ENCODE peak calls at places on chromosomes 2 and 18, in six cellular contexts. A is Caco-2, S is tibial artery, E is Panc1, B is lung, Q is BJ. I is an unnamed sample. For H3K27me3 and H3K36me3, the result is how much of the 10 kb centered on the place peaks cover.

GRCh38 chr2:54898451-54899226 is 151.6 kb downstream of the RTN4 start:
- DNase-seq in A (no peak), S (no peak), E (no peak), B (no peak), Q (no peak), I (no peak)

GRCh38 chr2:240520974-240521350 is 36.8 kb downstream of the ANKMY1 start:
- DNase-seq in A (no peak), S (no peak), E (no peak), B (no peak), Q (no peak), I (no peak)

GRCh38 chr2:131105950-131106801 is 1.0 kb downstream of the PLEKHB2 start:
- DNase-seq in A (peak), S (peak), E (no peak), B (peak), Q (no peak), I (peak)

GRCh38 chr2:112021781-112022231 is 33.3 kb upstream of the TMEM87B start:
- DNase-seq in A (no peak), S (no peak), E (no peak), B (no peak), Q (no peak), I (no peak)

GRCh38 chr2:39156107-39156506 is 35.3 kb upstream of the SOS1 start:
- DNase-seq in A (no peak), S (no peak), E (no peak), B (no peak), Q (peak), I (no peak)

GRCh38 chr2:32882911-32883810 is 63.6 kb upstream of the LTBP1 start:
- DNase-seq in A (no peak), S (no peak), E (no peak), B (no peak), Q (peak), I (no peak)

GRCh38 chr2:599601-600000 is 77.6 kb downstream of the TMEM18 start:
- DNase-seq in A (no peak), S (no peak), E (no peak), B (no peak), Q (no peak), I (no peak)

GRCh38 chr2:50143822-50144575 is 887.9 kb downstream of the NRXN1 start:
- DNase-seq in A (peak), S (no peak), E (peak), B (no peak), Q (peak), I (peak)

GRCh38 chr2:237444026-237444425 is 30.1 kb upstream of the COL6A3 start:
- DNase-seq in A (no peak), S (no peak), E (no peak), B (no peak), Q (no peak), I (no peak)

GRCh38 chr2:30374380-30374779 is 72.7 kb upstream of the LCLAT1 start:
- DNase-seq in A (no peak), S (no peak), E (no peak), B (no peak), Q (no peak), I (no peak)

GRCh38 chr2:80122675-80123074 is 181.9 kb downstream of the LRRTM1 start:
- DNase-seq in A (no peak), S (no peak), E (no peak), B (no peak), Q (no peak), I (no peak)

GRCh38 chr18:49768051-49768391 is 45.3 kb downstream of the ACAA2 start:
- DNase-seq in A (peak), S (no peak), E (peak), B (peak), Q (no peak), I (no peak)

GRCh38 chr2:40292291-40292690 is 159.6 kb downstream of the SLC8A1 start:
- DNase-seq in A (no peak), S (no peak), E (no peak), B (no peak), Q (no peak), I (no peak)

GRCh38 chr2:80304522-80304878 is at the start of gene LRRTM1:
- DNase-seq in A (peak), S (no peak), E (no peak), B (no peak), Q (no peak), I (no peak)

GRCh38 chr2:234422895-234423505 is 73.9 kb downstream of the ARL4C start:
- DNase-seq in A (no peak), S (no peak), E (no peak), B (no peak), Q (no peak), I (no peak)

GRCh38 chr2:191857406-191857805 is 10.5 kb upstream of the CAVIN2 start:
- DNase-seq in A (no peak), S (no peak), E (no peak), B (no peak), Q (no peak), I (no peak)

GRCh38 chr2:33810046-33810835 is 211.1 kb upstream of the FAM98A start:
- DNase-seq in A (no peak), S (no peak), E (no peak), B (no peak), Q (peak), I (no peak)

GRCh38 chr2:205996156-205996555 is 89.8 kb downstream of the INO80D start:
- DNase-seq in A (no peak), S (no peak), E (no peak), B (no peak), Q (no peak), I (no peak)

GRCh38 chr2:215903208-215903607 is 110.1 kb downstream of the MREG start:
- DNase-seq in A (no peak), S (no peak), E (no peak), B (no peak), Q (no peak), I (no peak)

GRCh38 chr2:147017976-147018645 is 826.7 kb upstream of the ACVR2A start:
- DNase-seq in A (no peak), S (no peak), E (no peak), B (no peak), Q (no peak), I (no peak)

GRCh38 chr2:205692095-205692494 is 9.8 kb downstream of the NRP2 start:
- DNase-seq in A (no peak), S (no peak), E (no peak), B (no peak), Q (no peak), I (no peak)

GRCh38 chr2:161766334-161766733 is 142.1 kb downstream of the SLC4A10 start:
- DNase-seq in A (no peak), S (no peak), E (no peak), B (no peak), Q (no peak), I (no peak)

GRCh38 chr2:83229443-83229842 is 1229.6 kb downstream of the SUCLG1 start:
- DNase-seq in A (no peak), S (no peak), E (no peak), B (no peak), Q (no peak), I (no peak)

GRCh38 chr18:56173542-56174220 is 464.7 kb downstream of the TXNL1 start:
- DNase-seq in A (no peak), S (no peak), E (no peak), B (no peak), Q (peak), I (no peak)

GRCh38 chr2:73111300-73112025 is 1.3 kb downstream of the RAB11FIP5 start:
- DNase-seq in A (peak), S (peak), E (no peak), B (no peak), Q (no peak), I (no peak)

GRCh38 chr18:75865639-75866038 is 438.1 kb upstream of the SMIM21 start:
- DNase-seq in A (no peak), S (no peak), E (no peak), B (no peak), Q (no peak), I (no peak)
- H3K27me3 ChIP-seq in A (under half), S (under half), E (under half), B (under half), Q (under half), I (under half)

DNA sequence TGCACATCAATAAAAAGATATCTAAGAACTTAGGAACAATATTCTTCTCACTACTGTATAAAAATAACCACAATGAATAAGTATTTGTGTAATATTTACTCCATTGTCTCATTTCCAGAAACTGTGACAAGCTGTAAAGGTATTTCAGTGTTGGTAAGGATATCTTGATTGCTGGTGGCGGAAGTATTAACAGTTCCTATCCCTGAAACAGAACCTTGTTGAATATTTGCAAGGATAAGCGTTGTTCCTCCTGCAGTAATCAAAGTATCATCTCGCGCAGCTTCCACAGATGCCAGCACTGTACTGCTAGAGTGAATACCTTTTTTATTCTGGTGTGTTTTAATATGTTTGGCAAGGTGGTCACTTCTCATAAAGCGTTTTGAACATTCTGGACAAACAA is 55.3 kb downstream of the SP3 start:
- DNase-seq in A (no peak), S (no peak), E (no peak), B (no peak), Q (no peak), I (no peak)
- H3K36me3 ChIP-seq in A (under half), S (under half), E (half or more), B (under half), Q (under half), I (under half)

GRCh38 chr18:48622911-48623431 is 84.1 kb downstream of the CTIF start:
- DNase-seq in A (no peak), S (no peak), E (no peak), B (no peak), Q (no peak), I (peak)

GRCh38 chr18:48631851-48632250 is 93.0 kb downstream of the CTIF start:
- DNase-seq in A (no peak), S (no peak), E (no peak), B (no peak), Q (no peak), I (no peak)

GRCh38 chr18:48629730-48630324 is 91.0 kb downstream of the CTIF start:
- DNase-seq in A (no peak), S (no peak), E (peak), B (no peak), Q (peak), I (no peak)

GRCh38 chr18:48623468-48624220 is 84.8 kb downstream of the CTIF start:
- DNase-seq in A (peak), S (no peak), E (no peak), B (no peak), Q (peak), I (no peak)

GRCh38 chr18:48627216-48627615 is 88.4 kb downstream of the CTIF start:
- DNase-seq in A (no peak), S (no peak), E (no peak), B (no peak), Q (no peak), I (no peak)
- TF ChIP-seq CTCF in A (no peak), S (no peak), E (no peak), B (no peak), Q (no peak), I (no peak)

DNA sequence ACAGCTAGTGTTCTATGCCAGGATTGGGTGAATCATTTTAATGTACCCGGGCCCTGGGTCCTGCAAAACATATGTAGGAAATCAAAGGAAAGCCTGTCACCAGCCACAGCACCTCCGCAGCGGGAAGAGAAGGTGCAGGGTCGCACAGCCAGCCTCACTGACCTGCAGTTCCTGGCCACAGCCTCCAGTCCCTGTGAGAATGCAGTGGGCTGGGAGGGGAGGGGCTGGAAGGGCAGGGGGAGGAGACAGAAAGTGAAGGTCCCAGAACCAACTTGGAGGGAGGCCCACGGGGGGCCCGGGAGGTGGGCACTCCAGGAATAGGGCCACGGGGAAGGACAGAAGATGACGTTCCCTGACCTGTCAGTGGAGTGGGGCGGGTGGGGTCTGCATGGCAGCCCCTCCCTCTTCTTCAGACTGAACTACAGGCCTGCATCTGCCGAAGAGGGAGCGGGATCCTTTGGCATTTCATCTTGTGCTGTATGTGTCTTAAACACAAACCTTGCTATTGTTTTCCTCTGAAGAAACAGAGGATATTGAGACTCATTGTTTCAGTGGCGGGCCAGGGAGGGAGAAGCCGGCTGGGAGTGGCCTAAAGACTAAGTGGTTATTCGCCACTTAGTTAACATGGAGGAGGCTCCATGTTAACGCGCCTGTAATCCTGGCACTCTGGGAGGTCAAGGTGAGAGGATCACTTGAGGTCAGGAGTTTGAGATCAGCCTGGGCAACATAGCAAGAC is 7.5 kb downstream of the MAL start:
- DNase-seq in A (no peak), S (no peak), E (no peak), B (no peak), Q (no peak), I (no peak)
- H3K27me3 ChIP-seq in A (under half), S (under half), E (under half), B (under half), Q (under half), I (under half)

DNA sequence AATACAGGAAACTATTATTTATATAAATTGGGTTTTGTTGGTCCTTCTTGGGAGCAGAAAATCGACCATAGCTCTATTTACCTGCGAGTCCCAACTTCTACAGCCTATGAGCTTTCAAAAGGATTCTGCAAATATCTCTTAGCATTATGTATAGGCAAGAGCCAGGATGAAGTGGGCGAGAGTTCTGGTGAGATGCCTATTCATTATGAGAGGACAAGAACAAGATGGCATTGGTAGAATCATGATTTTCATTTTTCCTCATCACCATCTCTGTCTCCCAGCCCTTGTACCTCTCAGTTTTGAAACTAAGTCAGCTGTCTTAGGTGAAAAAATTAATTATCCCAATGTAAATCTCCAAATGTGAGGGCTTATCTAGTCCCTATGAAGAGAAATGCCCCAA is 25.0 kb downstream of the WIPF1 start:
- DNase-seq in A (no peak), S (no peak), E (no peak), B (no peak), Q (no peak), I (no peak)
- H3K36me3 ChIP-seq in A (under half), S (under half), E (under half), B (under half), Q (under half), I (under half)

GRCh38 chr2:182077451-182078142 is 91.9 kb downstream of the PPP1R1C start:
- DNase-seq in A (peak), S (peak), E (peak), B (peak), Q (peak), I (peak)
- TF ChIP-seq CTCF in A (peak), S (peak), E (peak), B (peak), Q (peak), I (peak)

GRCh38 chr2:236170678-236171212 is 2.6 kb upstream of the GBX2 start:
- DNase-seq in A (no peak), S (no peak), E (no peak), B (no peak), Q (no peak), I (no peak)
- H3K27me3 ChIP-seq in A (under half), S (under half), E (under half), B (under half), Q (half or more), I (under half)

I was measured in GM06990.